ENCODE peak calls at places on chromosome 1, in five cellular contexts. One of them, this sample, is unnamed.

GRCh38 chr1:66527688-66528087 is 6.3 kb upstream of the SGIP1 start:
- DNase-seq in WTC11: no peak
- DNase-seq in SK-N-SH: no peak
- DNase-seq in HepG2: no peak
- DNase-seq in IMR-90: peak; percentile 96
- DNase-seq in this sample: no peak

GRCh38 chr1:182134257-182134656 is 72.7 kb upstream of the ZNF648 start:
- DNase-seq in SK-N-SH: no peak
- DNase-seq in HepG2: no peak
- DNase-seq in IMR-90: no peak
- DNase-seq in WTC11: no peak
- DNase-seq in this sample: no peak

GRCh38 chr1:30875197-30875596 is 33.4 kb downstream of the SDC3 start:
- DNase-seq in IMR-90: no peak
- DNase-seq in SK-N-SH: no peak
- DNase-seq in HepG2: no peak
- DNase-seq in WTC11: no peak
- DNase-seq in this sample: no peak

GRCh38 chr1:212147581-212148033 is 112.1 kb downstream of the DTL start:
- DNase-seq in WTC11: no peak
- DNase-seq in IMR-90: no peak
- DNase-seq in HepG2: no peak
- DNase-seq in SK-N-SH: no peak
- DNase-seq in this sample: no peak

GRCh38 chr1:20233394-20233793 is 47.1 kb upstream of the PLA2G2C start:
- DNase-seq in SK-N-SH: peak; percentile 55
- DNase-seq in HepG2: peak; percentile 11
- DNase-seq in IMR-90: peak; percentile 38
- DNase-seq in WTC11: no peak
- DNase-seq in this sample: peak; percentile 31

GRCh38 chr1:65190229-65190628 is 42.2 kb downstream of the AK4 start:
- DNase-seq in SK-N-SH: no peak
- DNase-seq in HepG2: no peak
- DNase-seq in IMR-90: no peak
- DNase-seq in WTC11: no peak
- DNase-seq in this sample: no peak

GRCh38 chr1:107277022-107277421 is 136.2 kb downstream of the NTNG1 start:
- DNase-seq in HepG2: peak; percentile 46
- DNase-seq in SK-N-SH: peak; percentile 23
- DNase-seq in IMR-90: peak; percentile 36
- DNase-seq in WTC11: peak; percentile 46
- DNase-seq in this sample: no peak

GRCh38 chr1:233233508-233234040 is 62.0 kb downstream of the PCNX2 start:
- DNase-seq in SK-N-SH: no peak
- DNase-seq in HepG2: no peak
- DNase-seq in WTC11: no peak
- DNase-seq in IMR-90: no peak
- DNase-seq in this sample: no peak

GRCh38 chr1:206896261-206896660 is 982 bp upstream of the IL24 start:
- DNase-seq in SK-N-SH: no peak
- DNase-seq in IMR-90: no peak
- DNase-seq in WTC11: no peak
- DNase-seq in HepG2: no peak
- DNase-seq in this sample: no peak

GRCh38 chr1:94001397-94002045 is 92.3 kb upstream of the GCLM start:
- DNase-seq in SK-N-SH: no peak
- DNase-seq in HepG2: no peak
- DNase-seq in IMR-90: no peak
- DNase-seq in WTC11: no peak
- DNase-seq in this sample: no peak

GRCh38 chr1:57133686-57134085 is 167.9 kb upstream of the C8B start:
- DNase-seq in WTC11: no peak
- DNase-seq in SK-N-SH: no peak
- DNase-seq in IMR-90: peak; percentile 28
- DNase-seq in HepG2: no peak
- DNase-seq in this sample: no peak

GRCh38 chr1:189513091-189513490 is 964.6 kb downstream of the BRINP3 start:
- DNase-seq in SK-N-SH: no peak
- DNase-seq in IMR-90: no peak
- DNase-seq in HepG2: peak; percentile 50
- DNase-seq in WTC11: peak; percentile 11
- DNase-seq in this sample: no peak

GRCh38 chr1:236063919-236064673 is 794 bp downstream of the NID1 start:
- DNase-seq in HepG2: peak; percentile 94
- DNase-seq in SK-N-SH: peak; percentile 73
- DNase-seq in WTC11: peak; percentile 40
- DNase-seq in IMR-90: peak; percentile 63
- DNase-seq in this sample: peak; percentile 36

GRCh38 chr1:22309572-22309971 is 142.1 kb upstream of the ZBTB40 start:
- DNase-seq in IMR-90: no peak
- DNase-seq in SK-N-SH: no peak
- DNase-seq in HepG2: no peak
- DNase-seq in WTC11: no peak
- DNase-seq in this sample: no peak

GRCh38 chr1:91889717-91890459 is 3.9 kb upstream of the TGFBR3 start:
- DNase-seq in WTC11: no peak
- DNase-seq in HepG2: peak; percentile 32
- DNase-seq in IMR-90: peak; percentile 33
- DNase-seq in SK-N-SH: no peak
- DNase-seq in this sample: peak; percentile 36

GRCh38 chr1:56551691-56552090 is 27.7 kb downstream of the PLPP3 start:
- DNase-seq in IMR-90: no peak
- DNase-seq in HepG2: no peak
- DNase-seq in WTC11: no peak
- DNase-seq in SK-N-SH: no peak
- DNase-seq in this sample: no peak

GRCh38 chr1:195591917-195592672 is 1016.1 kb downstream of the KCNT2 start:
- DNase-seq in WTC11: no peak
- DNase-seq in HepG2: no peak
- DNase-seq in IMR-90: peak; percentile 89
- DNase-seq in SK-N-SH: no peak
- DNase-seq in this sample: peak; percentile 8

GRCh38 chr1:15406911-15407559 is 2.7 kb upstream of the EFHD2 start:
- DNase-seq in HepG2: no peak
- DNase-seq in IMR-90: peak; percentile 86
- DNase-seq in WTC11: no peak
- DNase-seq in SK-N-SH: no peak
- DNase-seq in this sample: no peak

GRCh38 chr1:6998267-6998666 is 213.0 kb downstream of the CAMTA1 start:
- DNase-seq in SK-N-SH: peak; percentile 39
- DNase-seq in WTC11: peak; percentile 47
- DNase-seq in IMR-90: no peak
- DNase-seq in HepG2: peak; percentile 30
- DNase-seq in this sample: peak; percentile 13

GRCh38 chr1:81155131-81155530 is 645.6 kb upstream of the ADGRL2 start:
- DNase-seq in HepG2: no peak
- DNase-seq in IMR-90: peak; percentile 85
- DNase-seq in WTC11: no peak
- DNase-seq in SK-N-SH: no peak
- DNase-seq in this sample: no peak

GRCh38 chr1:76668046-76668445 is 199.2 kb upstream of the ST6GALNAC5 start:
- DNase-seq in SK-N-SH: no peak
- DNase-seq in IMR-90: no peak
- DNase-seq in WTC11: no peak
- DNase-seq in HepG2: no peak
- DNase-seq in this sample: no peak

GRCh38 chr1:33348676-33349080 is 27.8 kb upstream of the A3GALT2 start:
- DNase-seq in HepG2: no peak
- DNase-seq in IMR-90: no peak
- DNase-seq in SK-N-SH: peak; percentile 50
- DNase-seq in WTC11: no peak
- DNase-seq in this sample: peak; percentile 12

GRCh38 chr1:58904299-58905125 is 120.7 kb upstream of the JUN start:
- DNase-seq in IMR-90: no peak
- DNase-seq in SK-N-SH: no peak
- DNase-seq in HepG2: no peak
- DNase-seq in WTC11: no peak
- DNase-seq in this sample: no peak

GRCh38 chr1:229272164-229273158 is 1.6 kb downstream of the RAB4A start:
- DNase-seq in HepG2: no peak
- DNase-seq in WTC11: no peak
- DNase-seq in SK-N-SH: no peak
- DNase-seq in IMR-90: no peak
- DNase-seq in this sample: no peak

GRCh38 chr1:99456536-99456935 is 189.4 kb upstream of the PALMD start:
- DNase-seq in HepG2: no peak
- DNase-seq in SK-N-SH: no peak
- DNase-seq in IMR-90: peak; percentile 6
- DNase-seq in WTC11: no peak
- DNase-seq in this sample: no peak

GRCh38 chr1:145719230-145720079 is at the start of gene CD160:
- DNase-seq in IMR-90: no peak
- DNase-seq in WTC11: no peak
- DNase-seq in SK-N-SH: no peak
- DNase-seq in HepG2: no peak
- DNase-seq in this sample: no peak

GRCh38 chr1:62676606-62677356 is 11.4 kb downstream of the DOCK7 start:
- DNase-seq in SK-N-SH: no peak
- DNase-seq in WTC11: no peak
- DNase-seq in IMR-90: peak; percentile 66
- DNase-seq in HepG2: no peak
- DNase-seq in this sample: no peak

GRCh38 chr1:94119796-94120590 is 955 bp downstream of the ABCA4 start:
- DNase-seq in SK-N-SH: no peak
- DNase-seq in WTC11: no peak
- DNase-seq in IMR-90: peak; percentile 23
- DNase-seq in HepG2: no peak
- DNase-seq in this sample: no peak

GRCh38 chr1:224632381-224632871 is 16.3 kb downstream of the CNIH3 start:
- DNase-seq in SK-N-SH: no peak
- DNase-seq in IMR-90: peak; percentile 94
- DNase-seq in WTC11: no peak
- DNase-seq in HepG2: no peak
- DNase-seq in this sample: no peak

GRCh38 chr1:78434351-78434750 is 56.4 kb upstream of the PTGFR start:
- DNase-seq in SK-N-SH: no peak
- DNase-seq in IMR-90: no peak
- DNase-seq in WTC11: no peak
- DNase-seq in HepG2: no peak
- DNase-seq in this sample: no peak

GRCh38 chr1:224710196-224710595 is 94.1 kb downstream of the CNIH3 start:
- DNase-seq in SK-N-SH: no peak
- DNase-seq in WTC11: no peak
- DNase-seq in HepG2: no peak
- DNase-seq in IMR-90: peak; percentile 18
- DNase-seq in this sample: no peak

GRCh38 chr1:151680391-151680790 is 36.2 kb downstream of the CELF3 start:
- DNase-seq in IMR-90: peak; percentile 24
- DNase-seq in WTC11: no peak
- DNase-seq in SK-N-SH: no peak
- DNase-seq in HepG2: no peak
- DNase-seq in this sample: peak; percentile 33

GRCh38 chr1:119859647-119860046 is 36.7 kb downstream of the ADAM30 start:
- DNase-seq in HepG2: no peak
- DNase-seq in WTC11: no peak
- DNase-seq in SK-N-SH: no peak
- DNase-seq in IMR-90: peak; percentile 89
- DNase-seq in this sample: no peak

GRCh38 chr1:94553323-94553730 is 11.8 kb upstream of the F3 start:
- DNase-seq in SK-N-SH: no peak
- DNase-seq in HepG2: peak; percentile 45
- DNase-seq in IMR-90: peak; percentile 65
- DNase-seq in WTC11: no peak
- DNase-seq in this sample: no peak

GRCh38 chr1:115828101-115829022 is 12.6 kb downstream of the NHLH2 start:
- DNase-seq in IMR-90: peak; percentile 9
- DNase-seq in WTC11: peak; percentile 57
- DNase-seq in HepG2: no peak
- DNase-seq in SK-N-SH: peak; percentile 83
- DNase-seq in this sample: no peak

GRCh38 chr1:166888710-166889109 is 12.6 kb upstream of the TADA1 start:
- DNase-seq in HepG2: no peak
- DNase-seq in WTC11: no peak
- DNase-seq in IMR-90: no peak
- DNase-seq in SK-N-SH: peak; percentile 36
- DNase-seq in this sample: no peak
- TF ChIP-seq USF2 in HepG2: no peak
- TF ChIP-seq USF2 in WTC11: no peak
- TF ChIP-seq USF2 in IMR-90: no peak
- TF ChIP-seq USF2 in SK-N-SH: no peak
- TF ChIP-seq USF2 in this sample: no peak

GRCh38 chr1:25086518-25087079 is 145.7 kb downstream of the SYF2 start:
- DNase-seq in WTC11: no peak
- DNase-seq in HepG2: no peak
- DNase-seq in IMR-90: no peak
- DNase-seq in SK-N-SH: no peak
- DNase-seq in this sample: no peak
- TF ChIP-seq USF2 in WTC11: no peak
- TF ChIP-seq USF2 in HepG2: no peak
- TF ChIP-seq USF2 in IMR-90: no peak
- TF ChIP-seq USF2 in SK-N-SH: no peak
- TF ChIP-seq USF2 in this sample: no peak

DNA sequence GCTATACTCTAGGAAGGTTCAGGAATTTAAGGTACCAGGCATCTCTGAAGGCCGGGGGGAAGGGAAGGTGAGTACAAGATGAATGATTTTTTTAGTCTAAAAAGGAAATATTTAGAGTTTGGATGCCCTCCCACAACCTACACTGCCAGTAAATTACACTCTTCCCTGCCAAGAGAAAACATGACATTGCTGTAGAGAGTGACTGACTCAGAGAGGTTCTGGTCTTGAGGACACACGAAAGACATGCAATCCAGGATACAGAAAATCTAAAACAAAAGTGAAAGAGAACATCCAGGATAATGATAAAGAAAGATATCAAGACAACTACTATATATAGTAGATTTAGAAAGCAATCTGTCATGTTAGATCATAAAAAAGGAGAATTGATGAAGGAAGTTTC is 200.5 kb downstream of the TYW3 start:
- DNase-seq in SK-N-SH: no peak
- DNase-seq in WTC11: no peak
- DNase-seq in HepG2: no peak
- DNase-seq in IMR-90: no peak
- DNase-seq in this sample: no peak
- TF ChIP-seq USF2 in SK-N-SH: no peak
- TF ChIP-seq USF2 in WTC11: no peak
- TF ChIP-seq USF2 in HepG2: no peak
- TF ChIP-seq USF2 in IMR-90: no peak
- TF ChIP-seq USF2 in this sample: no peak

GRCh38 chr1:36463773-36464604 is at the start of gene MRPS15:
- DNase-seq in WTC11: peak; percentile 93
- DNase-seq in SK-N-SH: peak; percentile 96
- DNase-seq in HepG2: peak; percentile 90
- DNase-seq in IMR-90: peak; percentile 95
- DNase-seq in this sample: peak; percentile 69

GRCh38 chr1:36464605-36465393 is 615 bp upstream of the MRPS15 start:
- DNase-seq in SK-N-SH: no peak
- DNase-seq in IMR-90: peak; percentile 15
- DNase-seq in HepG2: no peak
- DNase-seq in WTC11: peak; percentile 29
- DNase-seq in this sample: no peak

GRCh38 chr1:36466370-36467026 is 2.3 kb upstream of the MRPS15 start:
- DNase-seq in HepG2: no peak
- DNase-seq in SK-N-SH: no peak
- DNase-seq in IMR-90: no peak
- DNase-seq in WTC11: no peak
- DNase-seq in this sample: no peak

GRCh38 chr1:36467027-36467410 is 2.8 kb upstream of the MRPS15 start:
- DNase-seq in HepG2: no peak
- DNase-seq in IMR-90: no peak
- DNase-seq in SK-N-SH: no peak
- DNase-seq in WTC11: no peak
- DNase-seq in this sample: no peak

GRCh38 chr1:36465731-36466369 is 1.7 kb upstream of the MRPS15 start:
- DNase-seq in WTC11: no peak
- DNase-seq in IMR-90: no peak
- DNase-seq in SK-N-SH: no peak
- DNase-seq in HepG2: no peak
- DNase-seq in this sample: no peak
- TF ChIP-seq USF2 in WTC11: no peak
- TF ChIP-seq USF2 in IMR-90: no peak
- TF ChIP-seq USF2 in SK-N-SH: no peak
- TF ChIP-seq USF2 in HepG2: no peak
- TF ChIP-seq USF2 in this sample: no peak

This sample was measured in A549.